ENCODE peak calls at places on chromosomes 4 and X, in nine cellular contexts. C, Y, V, L, M, Q, H, E and O are unnamed samples.

GRCh38 chr4:40134206-40134917 is 62.5 kb upstream of the RHOH start:
- DNase-seq in H (no peak), M (no peak), L (no peak), Y (no peak), C (no peak), Q (no peak), V (no peak), E (no peak), O (no peak)

GRCh38 chrX:155745792-155746191 is 133.0 kb upstream of the TMLHE start:
- DNase-seq in E (peak), H (no peak), M (no peak), Y (no peak), V (no peak), C (no peak), L (no peak), Q (peak), O (no peak)

GRCh38 chrX:150903110-150903508 is 4.6 kb upstream of the CD99L2 start:
- DNase-seq in V (no peak), H (no peak), M (no peak), Y (no peak), E (no peak), C (no peak), L (no peak), Q (no peak), O (no peak)

GRCh38 chrX:8201896-8202331 is 30.8 kb upstream of the VCX2 start:
- DNase-seq in V (peak), E (peak), Y (peak), L (no peak), C (no peak), H (no peak), Q (no peak), M (peak), O (no peak)

GRCh38 chr4:126123933-126124332 is 809.2 kb downstream of the FAT4 start:
- DNase-seq in Q (no peak), H (no peak), Y (no peak), L (no peak), E (peak), C (no peak), M (no peak), V (peak), O (no peak)

GRCh38 chrX:53483838-53484420 is 49.8 kb upstream of the HSD17B10 start:
- DNase-seq in Q (no peak), V (peak), H (no peak), Y (no peak), M (no peak), C (no peak), L (no peak), E (peak), O (no peak)

GRCh38 chr4:186137193-186137792 is 32.8 kb downstream of the FAM149A start:
- DNase-seq in V (peak), C (no peak), H (no peak), Q (no peak), E (peak), Y (no peak), L (no peak), M (no peak), O (no peak)

GRCh38 chr4:22999419-22999818 is 306.7 kb downstream of the GBA3 start:
- DNase-seq in H (no peak), Y (peak), M (no peak), C (no peak), Q (no peak), V (peak), L (no peak), E (no peak), O (no peak)

GRCh38 chr4:168496834-168497233 is at the start of gene PALLD:
- DNase-seq in L (no peak), E (no peak), M (peak), V (peak), C (no peak), Q (no peak), Y (peak), H (no peak), O (peak)

GRCh38 chrX:102858826-102859627 is 78.0 kb upstream of the RAB40AL start:
- DNase-seq in E (no peak), M (peak), H (no peak), Y (peak), Q (no peak), L (no peak), C (no peak), V (peak), O (peak)

GRCh38 chrX:140765043-140765784 is 55.7 kb downstream of the LINC00632 start:
- DNase-seq in H (no peak), M (peak), V (peak), Y (no peak), C (no peak), E (peak), L (no peak), Q (no peak), O (peak)

GRCh38 chr4:114208747-114209146 is 229.3 kb upstream of the ARSJ start:
- DNase-seq in Q (no peak), H (no peak), L (no peak), E (peak), M (peak), C (no peak), V (peak), Y (no peak), O (no peak)
- TF ChIP-seq CTCF in Q (no peak), H (no peak), L (peak), E (no peak), M (peak), C (no peak), V (no peak), Y (no peak), O (no peak)

GRCh38 chr4:2186133-2186864 is 55.6 kb downstream of the HAUS3 start:
- DNase-seq in H (no peak), C (no peak), L (no peak), Y (peak), V (no peak), Q (peak), M (no peak), E (peak), O (no peak)
- TF ChIP-seq CTCF in H (peak), C (no peak), L (peak), Y (peak), V (peak), Q (peak), M (peak), E (peak), O (no peak)

GRCh38 chr4:84501197-84501492 is 2.1 kb upstream of the NKX6-1 start:
- DNase-seq in V (no peak), C (no peak), Y (no peak), Q (no peak), M (no peak), E (no peak), H (no peak), L (no peak), O (no peak)
- TF ChIP-seq CTCF in V (no peak), C (no peak), Y (no peak), Q (no peak), M (peak), E (no peak), H (no peak), L (no peak), O (no peak)

DNA sequence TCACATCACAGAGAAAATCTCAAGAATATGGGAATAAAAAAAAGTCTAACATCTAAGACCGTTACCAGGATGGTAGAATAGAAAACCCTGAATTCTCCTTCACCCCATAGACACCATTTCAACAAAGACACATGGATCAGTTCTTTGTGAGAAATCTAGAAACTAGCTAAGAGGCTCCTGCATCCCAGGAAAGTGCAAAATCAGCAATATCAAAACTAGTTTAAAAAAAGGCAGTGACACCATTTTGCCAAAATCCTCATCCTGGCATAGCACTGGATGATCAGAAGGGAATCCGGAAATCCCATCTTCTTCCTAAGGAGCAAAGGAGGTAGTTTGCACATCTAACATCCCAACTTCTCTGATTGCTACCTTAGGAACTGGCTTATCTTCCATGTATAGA is 88.9 kb upstream of the MAGEE2 start:
- DNase-seq in M (no peak), E (no peak), Y (no peak), V (no peak), Q (no peak), H (no peak), C (no peak), L (no peak), O (no peak)
- TF ChIP-seq CTCF in M (no peak), E (no peak), Y (no peak), V (no peak), Q (no peak), H (no peak), C (no peak), L (no peak), O (no peak)

DNA sequence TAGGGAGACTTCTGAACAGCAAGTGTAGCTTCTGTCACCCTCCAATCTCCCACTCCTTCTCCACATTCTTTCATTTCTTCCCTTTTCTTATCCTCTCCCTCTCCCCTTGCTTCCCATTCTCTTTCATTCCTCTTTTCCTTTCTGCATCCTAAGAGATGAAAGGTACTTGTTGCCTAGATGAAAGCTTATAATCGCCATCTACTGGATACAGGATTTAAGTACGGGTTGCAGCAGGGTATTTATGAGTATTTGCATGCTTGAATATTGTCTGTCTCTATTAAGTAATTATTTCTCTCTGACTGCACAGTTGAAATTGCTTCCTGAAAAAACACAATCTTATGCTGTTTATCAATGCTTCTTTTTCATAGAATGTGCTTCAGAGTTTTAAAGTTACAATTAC is 174.0 kb upstream of the TENT5D start:
- DNase-seq in Y (no peak), Q (no peak), C (no peak), M (no peak), V (no peak), L (no peak), H (no peak), E (peak), O (no peak)
- TF ChIP-seq CTCF in Y (no peak), Q (no peak), C (no peak), M (no peak), V (no peak), L (no peak), H (peak), E (no peak), O (no peak)